ENCODE peak calls at places on chromosomes 2 and 18, in seven cellular contexts. One of them, this sample, is unnamed.

GRCh38 chr2:15730545-15731212 is 139.0 kb downstream of the DDX1 start:
- DNase-seq in kidney epithelial cell: peak; percentile 98
- DNase-seq in OCI-M1: peak; percentile 94
- DNase-seq in HEK293T: peak; percentile 44
- DNase-seq in stimulated activated CD4-positive, alpha-beta T cell treated with anti-CD3 and anti-CD28 coated beads, Interleukin-15, amount 100 ng/mL, for 24 hours: no peak
- DNase-seq in frontal cortex: peak; percentile 69
- DNase-seq in MM.1S: peak; percentile 18
- DNase-seq in this sample: peak; percentile 89

GRCh38 chr18:78642561-78643398 is 336.8 kb upstream of the SALL3 start:
- DNase-seq in kidney epithelial cell: no peak
- DNase-seq in OCI-M1: peak; percentile 44
- DNase-seq in HEK293T: no peak
- DNase-seq in stimulated activated CD4-positive, alpha-beta T cell treated with anti-CD3 and anti-CD28 coated beads, Interleukin-15, amount 100 ng/mL, for 24 hours: no peak
- DNase-seq in frontal cortex: no peak
- DNase-seq in MM.1S: no peak
- DNase-seq in this sample: no peak

GRCh38 chr2:219954331-219954730 is 326.9 kb downstream of the SLC4A3 start:
- DNase-seq in kidney epithelial cell: no peak
- DNase-seq in OCI-M1: no peak
- DNase-seq in HEK293T: no peak
- DNase-seq in stimulated activated CD4-positive, alpha-beta T cell treated with anti-CD3 and anti-CD28 coated beads, Interleukin-15, amount 100 ng/mL, for 24 hours: no peak
- DNase-seq in frontal cortex: no peak
- DNase-seq in MM.1S: no peak
- DNase-seq in this sample: no peak

GRCh38 chr2:74252862-74253261 is 54.4 kb downstream of the MTHFD2 start:
- DNase-seq in kidney epithelial cell: no peak
- DNase-seq in OCI-M1: no peak
- DNase-seq in HEK293T: no peak
- DNase-seq in stimulated activated CD4-positive, alpha-beta T cell treated with anti-CD3 and anti-CD28 coated beads, Interleukin-15, amount 100 ng/mL, for 24 hours: no peak
- DNase-seq in frontal cortex: no peak
- DNase-seq in MM.1S: no peak
- DNase-seq in this sample: no peak

GRCh38 chr2:68857855-68858456 is 13.2 kb downstream of the BMP10 start:
- DNase-seq in kidney epithelial cell: no peak
- DNase-seq in OCI-M1: no peak
- DNase-seq in HEK293T: no peak
- DNase-seq in stimulated activated CD4-positive, alpha-beta T cell treated with anti-CD3 and anti-CD28 coated beads, Interleukin-15, amount 100 ng/mL, for 24 hours: no peak
- DNase-seq in frontal cortex: no peak
- DNase-seq in MM.1S: no peak
- DNase-seq in this sample: no peak

GRCh38 chr2:108786008-108786353 is 590 bp upstream of the CCDC138 start:
- DNase-seq in kidney epithelial cell: no peak
- DNase-seq in OCI-M1: peak; percentile 55
- DNase-seq in HEK293T: no peak
- DNase-seq in stimulated activated CD4-positive, alpha-beta T cell treated with anti-CD3 and anti-CD28 coated beads, Interleukin-15, amount 100 ng/mL, for 24 hours: no peak
- DNase-seq in frontal cortex: no peak
- DNase-seq in MM.1S: no peak
- DNase-seq in this sample: no peak

GRCh38 chr2:12921321-12921720 is 204.6 kb downstream of the TRIB2 start:
- DNase-seq in kidney epithelial cell: no peak
- DNase-seq in OCI-M1: no peak
- DNase-seq in HEK293T: no peak
- DNase-seq in stimulated activated CD4-positive, alpha-beta T cell treated with anti-CD3 and anti-CD28 coated beads, Interleukin-15, amount 100 ng/mL, for 24 hours: no peak
- DNase-seq in frontal cortex: no peak
- DNase-seq in MM.1S: no peak
- DNase-seq in this sample: no peak

GRCh38 chr2:233329489-233330135 is 22.0 kb downstream of the SAG start:
- DNase-seq in kidney epithelial cell: no peak
- DNase-seq in OCI-M1: no peak
- DNase-seq in HEK293T: no peak
- DNase-seq in stimulated activated CD4-positive, alpha-beta T cell treated with anti-CD3 and anti-CD28 coated beads, Interleukin-15, amount 100 ng/mL, for 24 hours: no peak
- DNase-seq in frontal cortex: no peak
- DNase-seq in MM.1S: no peak
- DNase-seq in this sample: peak; percentile 86

GRCh38 chr2:172461591-172462392 is 34.4 kb downstream of the ITGA6 start:
- DNase-seq in kidney epithelial cell: no peak
- DNase-seq in OCI-M1: peak; percentile 67
- DNase-seq in HEK293T: peak; percentile 69
- DNase-seq in stimulated activated CD4-positive, alpha-beta T cell treated with anti-CD3 and anti-CD28 coated beads, Interleukin-15, amount 100 ng/mL, for 24 hours: peak; percentile 83
- DNase-seq in frontal cortex: no peak
- DNase-seq in MM.1S: peak; percentile 71
- DNase-seq in this sample: peak; percentile 50

GRCh38 chr2:133843091-133843490 is 274.8 kb upstream of the NCKAP5 start:
- DNase-seq in kidney epithelial cell: no peak
- DNase-seq in OCI-M1: no peak
- DNase-seq in HEK293T: no peak
- DNase-seq in stimulated activated CD4-positive, alpha-beta T cell treated with anti-CD3 and anti-CD28 coated beads, Interleukin-15, amount 100 ng/mL, for 24 hours: no peak
- DNase-seq in frontal cortex: no peak
- DNase-seq in MM.1S: no peak
- DNase-seq in this sample: no peak

GRCh38 chr2:45273412-45274189 is 264.3 kb upstream of the SIX2 start:
- DNase-seq in kidney epithelial cell: no peak
- DNase-seq in OCI-M1: no peak
- DNase-seq in HEK293T: no peak
- DNase-seq in stimulated activated CD4-positive, alpha-beta T cell treated with anti-CD3 and anti-CD28 coated beads, Interleukin-15, amount 100 ng/mL, for 24 hours: no peak
- DNase-seq in frontal cortex: no peak
- DNase-seq in MM.1S: no peak
- DNase-seq in this sample: no peak

GRCh38 chr18:22106536-22107292 is 62.7 kb upstream of the GATA6 start:
- DNase-seq in kidney epithelial cell: peak; percentile 18
- DNase-seq in OCI-M1: no peak
- DNase-seq in HEK293T: no peak
- DNase-seq in stimulated activated CD4-positive, alpha-beta T cell treated with anti-CD3 and anti-CD28 coated beads, Interleukin-15, amount 100 ng/mL, for 24 hours: no peak
- DNase-seq in frontal cortex: no peak
- DNase-seq in MM.1S: no peak
- DNase-seq in this sample: peak; percentile 87

GRCh38 chr2:219001577-219002394 is 8.6 kb upstream of the CRYBA2 start:
- DNase-seq in kidney epithelial cell: no peak
- DNase-seq in OCI-M1: no peak
- DNase-seq in HEK293T: no peak
- DNase-seq in stimulated activated CD4-positive, alpha-beta T cell treated with anti-CD3 and anti-CD28 coated beads, Interleukin-15, amount 100 ng/mL, for 24 hours: peak; percentile 71
- DNase-seq in frontal cortex: peak; percentile 65
- DNase-seq in MM.1S: peak; percentile 52
- DNase-seq in this sample: no peak

GRCh38 chr2:24228470-24228869 is 53.6 kb downstream of the FAM228A start:
- DNase-seq in kidney epithelial cell: no peak
- DNase-seq in OCI-M1: peak; percentile 56
- DNase-seq in HEK293T: no peak
- DNase-seq in stimulated activated CD4-positive, alpha-beta T cell treated with anti-CD3 and anti-CD28 coated beads, Interleukin-15, amount 100 ng/mL, for 24 hours: no peak
- DNase-seq in frontal cortex: no peak
- DNase-seq in MM.1S: no peak
- DNase-seq in this sample: no peak